ENCODE peak calls at places on chromosomes 5 and 9, in five cellular contexts. E is heart right ventricle; F is CD8-positive, alpha-beta memory T cell; H is left ventricle myocardium inferior; P is neural progenitor cell. D is an unnamed sample. For H3K4me1, the result is how much of the 10 kb centered on the place peaks cover.

GRCh38 chr9:14389146-14389545 is 75.2 kb upstream of the NFIB start:
- DNase-seq in E (no peak), F (no peak), H (no peak), P (no peak), D (no peak)

GRCh38 chr5:54996476-54996875 is 11.1 kb upstream of the ESM1 start:
- DNase-seq in E (no peak), F (no peak), H (no peak), P (no peak), D (no peak)

GRCh38 chr9:35954942-35955546 is 2.9 kb downstream of the OR2S2 start:
- DNase-seq in E (peak), F (no peak), H (no peak), P (peak), D (no peak)

GRCh38 chr9:37485389-37486255 is at the start of gene POLR1E:
- DNase-seq in E (peak), F (peak), H (peak), P (peak), D (peak)

GRCh38 chr5:55062039-55062779 is 38.2 kb downstream of the GZMK start:
- DNase-seq in E (no peak), F (peak), H (no peak), P (no peak), D (peak)

GRCh38 chr9:14517154-14517906 is 175.9 kb downstream of the ZDHHC21 start:
- DNase-seq in E (no peak), F (no peak), H (no peak), P (no peak), D (no peak)

GRCh38 chr5:40736103-40736875 is 19.5 kb downstream of the TTC33 start:
- DNase-seq in E (no peak), F (no peak), H (no peak), P (peak), D (no peak)

GRCh38 chr5:78269088-78269703 is 25.3 kb downstream of the AP3B1 start:
- DNase-seq in E (no peak), F (no peak), H (no peak), P (no peak), D (no peak)

GRCh38 chr9:134411451-134412297 is 85.4 kb downstream of the RXRA start:
- DNase-seq in E (peak), F (no peak), H (peak), P (peak), D (no peak)

GRCh38 chr9:71072587-71072986 is 48.8 kb downstream of the TRPM3 start:
- DNase-seq in E (no peak), F (no peak), H (no peak), P (no peak), D (no peak)

GRCh38 chr9:12681620-12682019 is 11.6 kb upstream of the TYRP1 start:
- DNase-seq in E (no peak), F (no peak), H (no peak), P (no peak), D (no peak)

GRCh38 chr5:109855056-109855455 is 165.3 kb downstream of the MAN2A1 start:
- DNase-seq in E (no peak), F (no peak), H (no peak), P (no peak), D (no peak)

DNA sequence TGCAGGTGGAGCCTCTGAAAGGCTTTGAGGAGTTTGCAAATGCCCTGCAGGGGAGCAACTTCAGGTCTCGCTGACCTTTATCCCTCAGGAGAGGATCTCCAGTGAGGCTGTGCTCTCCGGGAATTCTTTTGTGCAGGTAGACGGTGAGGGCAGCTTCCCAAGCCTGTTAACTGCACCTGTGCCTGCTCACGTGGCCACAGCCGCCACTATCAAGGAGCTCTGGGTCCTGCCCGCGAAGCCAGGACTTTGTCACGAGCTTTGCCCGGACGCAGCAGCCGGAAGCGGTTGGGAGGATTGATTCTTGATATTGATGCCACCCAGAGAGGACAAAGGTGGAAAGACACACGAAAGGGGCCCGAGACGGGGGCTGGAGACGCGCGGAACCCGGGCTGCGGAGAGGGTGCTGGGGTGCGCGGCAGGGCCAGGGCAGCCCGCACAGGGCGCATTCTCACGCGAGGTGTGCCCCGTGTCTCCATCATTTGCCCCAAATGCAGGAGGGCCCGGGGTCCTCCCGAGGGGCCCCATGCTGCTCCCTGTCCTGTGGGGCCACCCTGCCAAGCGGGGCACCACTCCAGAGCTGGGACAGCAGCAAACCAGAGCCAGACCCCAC is 18.2 kb downstream of the SLC9A3 start:
- DNase-seq in E (no peak), F (no peak), H (no peak), P (no peak), D (no peak)
- H3K4me3 ChIP-seq in E (no peak), F (no peak), H (no peak), P (no peak), D (no peak)

GRCh38 chr5:147782053-147783028 is at the start of gene JAKMIP2:
- DNase-seq in E (peak), F (peak), H (peak), P (peak), D (peak)
- H3K27ac ChIP-seq in E (no peak), F (peak), H (no peak), P (peak), D (peak)

GRCh38 chr5:150503386-150503785 is 4.5 kb upstream of the NDST1 start:
- DNase-seq in E (no peak), F (no peak), H (no peak), P (no peak), D (no peak)
- H3K4me1 ChIP-seq in E (half or more), F (under half), H (half or more), P (half or more), D (under half)

GRCh38 chr9:92965759-92966517 is 18.6 kb downstream of the FGD3 start:
- DNase-seq in E (no peak), F (no peak), H (no peak), P (no peak), D (no peak)

GRCh38 chr9:92964607-92964975 is 17.3 kb downstream of the FGD3 start:
- DNase-seq in E (no peak), F (no peak), H (no peak), P (no peak), D (no peak)

GRCh38 chr9:92963831-92964606 is 16.7 kb downstream of the FGD3 start:
- DNase-seq in E (no peak), F (peak), H (no peak), P (no peak), D (peak)

GRCh38 chr9:92966518-92966800 is 19.1 kb downstream of the FGD3 start:
- DNase-seq in E (no peak), F (no peak), H (no peak), P (no peak), D (no peak)

DNA sequence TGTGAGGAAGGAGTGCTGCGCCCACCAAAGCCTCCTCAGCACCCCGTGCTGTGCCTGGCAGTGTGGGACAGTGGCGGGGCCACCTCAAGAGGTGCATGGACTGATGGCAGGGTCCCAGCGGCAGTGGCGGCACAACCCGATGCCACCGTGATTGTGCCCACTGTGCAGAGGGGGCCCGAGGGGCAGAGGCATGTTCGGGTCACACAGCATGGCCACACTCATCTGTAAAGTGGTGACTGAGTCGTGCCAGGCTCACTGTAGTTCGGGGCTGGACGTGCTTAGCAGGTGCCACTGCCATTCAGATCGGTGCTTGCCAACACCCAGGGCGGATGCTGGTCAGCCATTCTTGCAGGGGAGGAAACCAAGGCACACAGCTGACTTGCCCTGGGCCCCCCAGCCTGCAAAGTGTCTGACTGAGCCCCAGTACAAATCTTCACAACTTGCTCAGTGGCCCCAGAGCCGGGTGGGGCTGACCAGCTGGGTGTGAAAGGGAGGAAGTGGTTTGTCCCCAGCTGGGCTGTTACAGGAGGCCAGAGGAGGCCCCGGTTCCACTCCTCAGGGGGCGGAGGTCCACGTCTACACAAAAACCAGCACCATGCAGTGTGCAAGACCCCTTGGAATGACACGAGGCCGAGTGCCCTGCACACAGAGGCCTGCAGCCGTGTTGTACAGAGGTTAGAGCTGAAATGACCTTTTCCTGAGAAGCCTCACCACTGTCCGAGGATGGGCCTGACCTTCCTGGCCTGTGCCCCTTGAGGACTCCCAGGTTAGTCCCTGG is 17.8 kb downstream of the FGD3 start:
- DNase-seq in E (no peak), F (no peak), H (peak), P (no peak), D (no peak)
- H3K4me3 ChIP-seq in E (peak), F (peak), H (peak), P (no peak), D (peak)

DNA sequence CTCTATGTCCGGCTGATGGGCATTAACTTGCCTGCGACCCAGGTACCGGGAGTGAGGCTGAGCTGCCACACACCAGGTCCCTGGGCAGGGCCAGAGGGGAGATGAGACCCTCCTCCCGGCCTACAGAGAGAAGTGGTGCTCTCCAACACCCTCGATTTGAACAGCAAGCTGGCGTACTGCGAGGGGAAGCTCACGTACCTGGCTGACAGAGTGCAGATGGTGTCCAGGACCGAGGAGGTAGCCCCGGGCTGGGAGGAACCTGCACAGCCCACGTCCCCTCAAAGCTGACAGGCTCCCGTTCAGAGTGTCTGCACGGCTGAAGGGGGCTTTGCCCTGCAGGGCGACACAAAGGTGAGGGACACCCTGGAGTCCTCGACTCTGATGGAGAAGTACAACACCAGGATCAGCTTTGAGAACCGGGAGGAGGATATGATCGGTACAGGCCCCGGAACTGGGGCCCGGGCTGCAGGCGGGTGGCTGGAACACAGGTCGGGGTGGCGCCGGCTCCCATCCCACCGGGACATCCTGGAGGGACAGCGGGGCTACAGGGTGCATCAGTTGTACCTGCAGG is 1.0 kb upstream of the RABL6 start:
- DNase-seq in E (no peak), F (no peak), H (no peak), P (no peak), D (peak)
- H3K27ac ChIP-seq in E (peak), F (peak), H (peak), P (no peak), D (peak)

GRCh38 chr9:113613815-113614413 is 150.4 kb downstream of the RGS3 start:
- DNase-seq in E (no peak), F (no peak), H (no peak), P (no peak), D (no peak)
- H3K4me1 ChIP-seq in E (half or more), F (under half), H (half or more), P (under half), D (under half)